ENCODE peak calls at places on chromosome 18, in eight cellular contexts. Q is SK-N-SH, F is fibroblast of lung, V is PC-3, J is hepatocyte, X is PC-9, P is astrocyte, M is osteoblast. H is an unnamed sample.

GRCh38 chr18:58252166-58252565 is 208.1 kb downstream of the NEDD4L start:
- DNase-seq in P (no peak), V (no peak), J (no peak), F (no peak), X (no peak), Q (no peak), M (no peak), H (no peak)

GRCh38 chr18:47206945-47207637 is 30.9 kb upstream of the IER3IP1 start:
- DNase-seq in J (no peak), F (peak; percentile 15), M (no peak), P (peak; percentile 1), X (no peak), Q (no peak), V (no peak), H (peak; percentile 28)

GRCh38 chr18:60377778-60378469 is 5.3 kb upstream of the MC4R start:
- DNase-seq in J (no peak), P (no peak), V (no peak), Q (no peak), F (no peak), X (no peak), M (no peak), H (no peak)

GRCh38 chr18:37184209-37184868 is 355.4 kb downstream of the KIAA1328 start:
- DNase-seq in P (no peak), F (no peak), V (no peak), J (no peak), M (no peak), Q (no peak), X (no peak), H (no peak)

GRCh38 chr18:62364558-62364957 is 39.4 kb downstream of the TNFRSF11A start:
- DNase-seq in X (no peak), M (no peak), P (no peak), Q (no peak), V (no peak), J (no peak), F (no peak), H (no peak)

GRCh38 chr18:11074879-11075278 is 74.5 kb downstream of the PIEZO2 start:
- DNase-seq in J (no peak), V (no peak), P (no peak), X (no peak), M (no peak), Q (no peak), F (no peak), H (no peak)

GRCh38 chr18:61949946-61950345 is 57.1 kb upstream of the RNF152 start:
- DNase-seq in X (no peak), V (no peak), P (peak; percentile 87), M (no peak), Q (no peak), F (peak; percentile 91), J (no peak), H (peak; percentile 48)

GRCh38 chr18:5097116-5097703 is 99.8 kb downstream of the AKAIN1 start:
- DNase-seq in V (no peak), J (peak; percentile 34), P (no peak), X (no peak), M (no peak), F (no peak), Q (no peak), H (peak; percentile 4)

GRCh38 chr18:62524443-62525200 is 1.8 kb downstream of the ZCCHC2 start:
- DNase-seq in X (no peak), V (peak; percentile 46), J (peak; percentile 78), P (peak; percentile 37), M (peak; percentile 94), Q (peak; percentile 74), F (peak; percentile 60), H (peak; percentile 79)

GRCh38 chr18:78540636-78541400 is 438.8 kb upstream of the SALL3 start:
- DNase-seq in X (no peak), J (no peak), M (no peak), P (no peak), F (no peak), V (no peak), Q (no peak), H (no peak)

GRCh38 chr18:475202-475624 is 25.3 kb downstream of the COLEC12 start:
- DNase-seq in V (peak; percentile 60), X (no peak), P (peak; percentile 93), J (no peak), Q (no peak), F (peak; percentile 96), M (peak; percentile 82), H (peak; percentile 77)

GRCh38 chr18:76395609-76396008 is 99.4 kb downstream of the ZNF516 start:
- DNase-seq in Q (no peak), P (no peak), F (no peak), X (no peak), V (no peak), M (peak; percentile 26), J (no peak), H (no peak)

DNA sequence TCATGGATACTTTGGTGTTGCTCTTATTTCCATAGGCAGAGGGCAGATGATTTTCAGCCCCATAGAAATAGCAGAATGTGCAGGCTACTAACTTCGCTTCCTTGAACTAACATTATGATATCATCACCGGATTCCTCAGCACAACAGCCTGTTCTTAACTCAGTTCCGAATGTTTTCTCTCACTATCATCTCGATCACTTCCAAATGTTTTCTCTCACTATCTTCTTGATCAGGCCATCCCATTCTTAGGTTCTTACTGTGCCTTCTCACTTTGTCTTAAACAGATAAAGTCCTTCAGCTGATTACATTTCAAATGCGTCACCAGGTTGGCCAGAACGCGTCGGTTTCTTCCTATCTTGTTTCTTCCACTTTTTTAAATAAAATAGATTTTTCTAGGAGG is 11.4 kb upstream of the MBD2 start:
- DNase-seq in X (no peak), P (no peak), J (no peak), Q (no peak), M (peak; percentile 73), F (no peak), V (no peak), H (no peak)
- H3K27ac ChIP-seq in X (no peak overlapping the region), P (no peak overlapping the region), J (peak overlapping the region; percentile 3), Q (no peak overlapping the region), M (no peak overlapping the region), F (no peak overlapping the region), V (no peak overlapping the region), H (no peak overlapping the region)

DNA sequence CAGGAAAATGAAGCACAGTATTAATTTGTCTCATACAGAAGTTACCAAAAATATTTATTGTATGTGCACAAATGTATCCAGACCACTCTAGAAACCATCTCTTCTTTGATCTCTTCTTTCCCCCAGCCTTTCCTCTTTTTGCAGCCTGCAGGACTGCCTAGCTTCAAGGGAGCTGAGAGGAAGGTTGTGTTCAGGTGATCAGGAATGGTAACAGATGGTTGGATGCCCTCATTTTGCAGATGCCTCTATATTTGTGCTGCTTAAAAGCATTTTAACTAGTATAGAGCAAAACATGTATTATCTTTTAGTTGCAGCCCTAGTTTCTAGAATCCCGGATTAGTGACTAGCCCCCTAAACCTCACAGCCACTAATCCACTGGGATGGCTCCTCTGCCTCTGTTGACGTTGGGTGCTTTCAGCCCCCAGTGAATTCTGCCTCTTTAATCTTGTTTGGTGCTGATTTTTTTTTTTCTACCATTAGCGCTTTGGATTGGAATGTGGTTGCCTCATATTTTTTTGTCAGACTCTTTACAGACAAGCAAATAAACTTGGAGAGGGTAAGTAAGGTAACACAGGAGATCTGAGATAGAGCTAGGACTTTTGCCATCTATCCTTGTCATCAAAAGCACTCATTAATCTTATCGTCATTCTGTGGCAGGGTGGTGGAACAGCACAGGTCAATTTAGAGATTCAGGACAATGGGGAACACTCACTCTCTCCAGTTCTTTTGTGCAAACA is 103.8 kb upstream of the NDUFV2 start:
- DNase-seq in J (no peak), P (peak; percentile 57), Q (no peak), X (peak; percentile 67), F (peak; percentile 73), M (no peak), V (no peak), H (peak; percentile 54)
- H3K4me2 ChIP-seq in J (no peak overlapping the region), P (peak overlapping the region; percentile 6), Q (no peak overlapping the region), X (peak overlapping the region; percentile 15), F (no peak overlapping the region), M (peak overlapping the region; percentile 7), V (no peak overlapping the region), H (peak overlapping the region; percentile 14)

GRCh38 chr18:63979409-63979908 is 9.6 kb downstream of the SERPINB8 start:
- DNase-seq in X (peak; percentile 62), J (peak; percentile 81), V (peak; percentile 79), M (peak; percentile 48), F (peak; percentile 69), P (peak; percentile 53), Q (peak; percentile 64), H (peak; percentile 81)
- H3K27ac ChIP-seq in X (no peak overlapping the region), J (peak overlapping the region; percentile 46), V (no peak overlapping the region), M (peak overlapping the region; percentile 64), F (peak overlapping the region; percentile 58), P (no peak overlapping the region), Q (no peak overlapping the region), H (peak overlapping the region; percentile 40)

GRCh38 chr18:48788378-48788777 is 162.4 kb downstream of the SMAD7 start:
- DNase-seq in Q (no peak), M (no peak), X (no peak), F (no peak), J (no peak), P (no peak), V (no peak), H (no peak)
- H3K4me2 ChIP-seq in Q (no peak overlapping the region), M (no peak overlapping the region), X (no peak overlapping the region), F (no peak overlapping the region), J (no peak overlapping the region), P (no peak overlapping the region), V (no peak overlapping the region), H (no peak overlapping the region)

H was measured in GM23248.